ENCODE peak calls at places on chromosomes 2 and 18, in five cellular contexts. X is uterus, N is Peyer's patch, O is heart left ventricle, Z is IMR-90. S is an unnamed sample.

GRCh38 chr18:43442571-43442970 is 165.3 kb upstream of the SYT4 start:
- DNase-seq in X (no peak), N (no peak), O (no peak), Z (no peak), S (no peak)

GRCh38 chr2:201484805-201485204 is 33.3 kb downstream of the STRADB start:
- DNase-seq in X (no peak), N (no peak), O (no peak), Z (no peak), S (no peak)

GRCh38 chr2:64840419-64840818 is 148.8 kb upstream of the SLC1A4 start:
- DNase-seq in X (no peak), N (no peak), O (no peak), Z (peak), S (no peak)

GRCh38 chr2:218865999-218866398 is 6.4 kb downstream of the WNT6 start:
- DNase-seq in X (no peak), N (no peak), O (peak), Z (no peak), S (no peak)

GRCh38 chr18:10386956-10387355 is 67.5 kb upstream of the APCDD1 start:
- DNase-seq in X (no peak), N (no peak), O (no peak), Z (peak), S (no peak)

GRCh38 chr2:3911891-3912455 is 208.6 kb downstream of the DCDC2C start:
- DNase-seq in X (no peak), N (no peak), O (no peak), Z (no peak), S (no peak)

GRCh38 chr2:134207589-134208209 is 46.2 kb upstream of the MGAT5 start:
- DNase-seq in X (peak), N (peak), O (peak), Z (peak), S (peak)

GRCh38 chr18:78494204-78494603 is 485.4 kb upstream of the SALL3 start:
- DNase-seq in X (no peak), N (no peak), O (no peak), Z (no peak), S (peak)

GRCh38 chr2:241852116-241852980 is 6.3 kb downstream of the PDCD1 start:
- DNase-seq in X (peak), N (no peak), O (no peak), Z (no peak), S (no peak)

GRCh38 chr2:27308359-27308875 is at the start of gene UCN:
- DNase-seq in X (no peak), N (no peak), O (peak), Z (peak), S (peak)

GRCh38 chr2:29063646-29064372 is 10.5 kb downstream of the PCARE start:
- DNase-seq in X (no peak), N (no peak), O (no peak), Z (peak), S (no peak)

GRCh38 chr2:106566050-106566449 is 78.9 kb downstream of the CD8B2 start:
- DNase-seq in X (peak), N (no peak), O (peak), Z (peak), S (no peak)

GRCh38 chr2:5908030-5908429 is 215.8 kb downstream of the SOX11 start:
- DNase-seq in X (no peak), N (no peak), O (no peak), Z (peak), S (no peak)

GRCh38 chr18:23684515-23685197 is 4.6 kb upstream of the LAMA3 start:
- DNase-seq in X (no peak), N (no peak), O (no peak), Z (no peak), S (no peak)

GRCh38 chr2:58533376-58533775 is 292.3 kb upstream of the FANCL start:
- DNase-seq in X (no peak), N (no peak), O (no peak), Z (no peak), S (no peak)

GRCh38 chr18:28178720-28179119 is 1.8 kb upstream of the CDH2 start:
- DNase-seq in X (no peak), N (no peak), O (no peak), Z (peak), S (no peak)

GRCh38 chr2:64487256-64488049 is 33.5 kb downstream of the LGALSL start:
- DNase-seq in X (no peak), N (no peak), O (no peak), Z (no peak), S (peak)

GRCh38 chr2:172086349-172087190 is 1.3 kb downstream of the DLX1 start:
- DNase-seq in X (no peak), N (peak), O (no peak), Z (no peak), S (no peak)

GRCh38 chr2:122748552-122749011 is 993.1 kb downstream of the TSN start:
- DNase-seq in X (no peak), N (no peak), O (no peak), Z (no peak), S (no peak)

GRCh38 chr2:8257502-8257901 is 424.4 kb upstream of the ID2 start:
- DNase-seq in X (no peak), N (no peak), O (no peak), Z (no peak), S (no peak)

GRCh38 chr18:59783138-59783537 is 85.9 kb upstream of the CCBE1 start:
- DNase-seq in X (no peak), N (no peak), O (no peak), Z (peak), S (peak)

GRCh38 chr2:25386662-25387478 is 45.1 kb upstream of the DNMT3A start:
- DNase-seq in X (no peak), N (peak), O (no peak), Z (no peak), S (no peak)

GRCh38 chr2:41990688-41991087 is 57.1 kb upstream of the PKDCC start:
- DNase-seq in X (no peak), N (no peak), O (no peak), Z (peak), S (no peak)

GRCh38 chr2:237097911-237098702 is 12.4 kb downstream of the COPS8 start:
- DNase-seq in X (no peak), N (no peak), O (no peak), Z (peak), S (no peak)

GRCh38 chr2:110852541-110853263 is 120.3 kb downstream of the ACOXL start:
- DNase-seq in X (no peak), N (no peak), O (no peak), Z (no peak), S (no peak)

GRCh38 chr2:20282916-20283592 is 58.1 kb upstream of the SDC1 start:
- DNase-seq in X (peak), N (no peak), O (peak), Z (peak), S (peak)

DNA sequence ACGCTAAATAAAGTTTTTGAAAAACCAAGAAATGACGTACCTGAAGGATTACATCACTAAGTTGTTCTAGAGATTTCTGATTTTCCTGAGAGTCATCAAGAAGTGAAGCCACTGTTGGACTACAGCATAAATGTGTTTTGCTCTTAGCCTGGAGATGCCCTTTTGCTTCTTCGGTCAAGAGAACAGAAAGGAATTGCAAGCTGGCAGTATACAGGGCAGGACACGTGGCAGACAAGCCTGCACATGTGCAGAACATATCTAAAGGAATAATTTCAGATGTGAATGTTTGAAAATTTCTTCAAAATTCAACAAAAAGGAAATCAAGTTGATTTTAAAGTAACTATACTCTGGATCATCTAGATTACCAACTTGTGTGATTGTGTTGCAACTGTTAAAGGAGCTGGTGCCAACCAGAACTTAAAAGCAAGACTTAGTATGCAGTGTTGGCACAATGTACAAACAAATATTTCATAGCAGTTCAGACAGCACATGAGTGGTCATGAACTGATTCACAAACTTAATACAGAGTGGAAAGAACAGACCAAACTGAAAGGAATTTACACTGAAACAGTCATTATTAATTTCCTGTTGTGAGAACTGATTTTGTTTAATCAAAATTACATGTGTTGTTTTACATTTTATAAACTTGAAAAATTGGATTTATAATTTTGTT is 100.4 kb upstream of the CD226 start:
- DNase-seq in X (no peak), N (no peak), O (no peak), Z (peak), S (no peak)
- H3K4me3 ChIP-seq in X (no peak), N (no peak), O (peak), Z (no peak), S (no peak)

GRCh38 chr2:238456966-238457926 is 30.5 kb downstream of the ASB1 start:
- DNase-seq in X (no peak), N (no peak), O (no peak), Z (peak), S (no peak)

GRCh38 chr2:238457927-238458324 is 31.2 kb downstream of the ASB1 start:
- DNase-seq in X (no peak), N (no peak), O (no peak), Z (no peak), S (no peak)

GRCh38 chr2:238461051-238461450 is 34.3 kb downstream of the ASB1 start:
- DNase-seq in X (no peak), N (no peak), O (no peak), Z (no peak), S (no peak)

GRCh38 chr2:238458641-238459040 is 31.9 kb downstream of the ASB1 start:
- DNase-seq in X (no peak), N (no peak), O (peak), Z (no peak), S (no peak)

GRCh38 chr2:238459081-238459629 is 32.4 kb downstream of the ASB1 start:
- DNase-seq in X (peak), N (no peak), O (peak), Z (peak), S (no peak)
- H3K27ac ChIP-seq in X (peak), N (no peak), O (peak), Z (no peak), S (no peak)

DNA sequence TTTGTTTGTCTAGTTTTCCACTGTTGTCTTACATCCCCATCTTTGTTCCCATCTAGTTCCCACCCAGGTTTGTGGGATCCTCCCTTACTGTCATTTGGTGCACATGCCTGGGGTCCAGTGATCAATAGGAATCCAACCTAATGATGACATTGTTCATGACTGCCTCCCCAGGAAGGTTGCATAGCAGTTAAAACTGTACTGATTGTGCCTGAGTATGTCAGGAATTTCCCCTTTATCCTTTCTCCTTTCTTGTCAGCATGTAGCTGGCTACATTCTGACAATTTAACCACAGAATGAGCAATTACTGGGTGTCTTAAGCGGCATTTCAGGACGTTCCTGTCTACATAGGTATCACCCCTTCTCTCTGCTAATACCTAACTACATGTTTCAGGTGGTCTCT is 653.0 kb downstream of the CNTNAP5 start:
- DNase-seq in X (no peak), N (no peak), O (no peak), Z (peak), S (no peak)
- TF ChIP-seq POLR2A in X (no peak), N (no peak), O (no peak), Z (no peak), S (no peak)

DNA sequence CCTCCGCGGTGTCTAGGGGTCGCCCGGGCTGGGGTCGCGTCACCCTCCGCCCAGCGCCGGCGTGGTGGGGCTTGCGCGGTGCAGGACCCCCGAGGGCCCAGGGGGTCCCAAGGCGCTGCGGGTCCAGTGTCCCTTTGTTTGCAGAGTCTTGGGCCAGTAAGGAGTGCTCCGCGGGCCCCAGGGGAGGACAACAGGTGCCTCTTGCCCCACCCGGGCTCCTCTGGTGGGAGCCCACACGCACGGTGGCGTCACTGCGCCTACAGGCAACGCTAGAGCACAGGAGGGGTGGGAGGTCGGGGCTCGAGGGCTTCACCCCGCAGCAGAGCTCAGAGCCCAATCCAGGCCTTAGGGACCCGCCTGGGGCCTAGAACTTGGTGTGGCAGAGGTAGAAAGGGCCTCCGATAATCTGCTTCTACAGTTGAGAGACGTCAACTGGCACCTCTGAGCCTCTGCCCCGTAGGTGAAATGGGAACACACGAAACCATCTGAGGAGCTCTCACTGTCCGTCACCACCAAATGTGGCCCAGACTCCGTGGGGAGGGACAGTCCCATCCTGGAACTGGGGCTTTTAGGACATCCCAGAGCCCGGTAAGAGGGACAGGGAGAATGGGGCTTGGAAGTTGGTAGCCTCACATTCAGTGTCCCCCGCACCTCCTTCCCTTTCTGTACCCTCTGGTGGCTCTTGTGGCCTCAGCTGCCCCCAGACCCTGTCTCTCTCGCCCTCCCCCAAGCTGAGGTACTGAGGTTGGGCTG is 1.4 kb downstream of the ARID5A start:
- DNase-seq in X (no peak), N (peak), O (no peak), Z (no peak), S (peak)
- H3K4me3 ChIP-seq in X (peak), N (peak), O (peak), Z (peak), S (no peak)

GRCh38 chr2:108449410-108450200 is 599 bp downstream of the GCC2 start:
- DNase-seq in X (no peak), N (peak), O (no peak), Z (peak), S (no peak)

GRCh38 chr2:108448678-108449409 is at the start of gene GCC2:
- DNase-seq in X (peak), N (peak), O (peak), Z (peak), S (peak)

GRCh38 chr2:108444941-108445840 is 3.8 kb upstream of the GCC2 start:
- DNase-seq in X (no peak), N (no peak), O (no peak), Z (peak), S (no peak)

GRCh38 chr2:108446703-108447102 is 2.3 kb upstream of the GCC2 start:
- DNase-seq in X (no peak), N (no peak), O (no peak), Z (no peak), S (no peak)

DNA sequence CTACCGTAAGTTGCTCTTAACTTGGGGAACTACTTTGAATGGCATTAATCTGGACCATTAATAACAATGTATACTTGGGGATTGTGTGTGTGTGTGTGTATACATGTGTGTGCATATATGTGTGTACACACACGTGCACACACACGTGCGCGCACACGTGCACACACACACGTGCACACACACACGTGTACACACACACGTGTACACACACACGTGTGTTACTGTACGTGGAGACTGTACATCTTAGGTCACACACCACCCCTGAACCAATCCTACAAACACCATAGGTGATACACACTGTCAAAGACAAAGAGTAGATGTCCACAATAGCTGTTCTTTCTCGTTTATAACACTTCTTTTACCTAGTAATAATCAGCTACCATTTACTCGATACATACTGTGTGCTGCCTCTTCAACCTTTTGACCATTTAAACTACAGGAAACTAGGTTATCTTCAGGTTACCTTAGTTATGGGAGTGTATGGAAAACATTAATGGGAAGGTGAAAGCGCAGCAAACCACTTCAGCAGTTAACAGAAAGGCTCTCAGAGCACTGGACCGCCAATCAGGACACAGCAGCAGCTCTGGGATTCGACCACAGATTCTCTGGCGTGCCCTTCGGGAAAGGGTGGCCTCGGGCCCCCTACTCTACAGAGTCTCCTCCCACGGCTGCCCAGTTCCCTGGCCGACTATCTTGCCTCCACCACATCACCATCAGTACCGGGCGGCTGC is 894 bp upstream of the GCC2 start:
- DNase-seq in X (no peak), N (no peak), O (no peak), Z (no peak), S (no peak)
- H3K27ac ChIP-seq in X (peak), N (peak), O (peak), Z (peak), S (no peak)

GRCh38 chr2:233689498-233689897 is 3.2 kb upstream of the UGT1A6 start:
- DNase-seq in X (no peak), N (no peak), O (no peak), Z (no peak), S (no peak)

GRCh38 chr2:233690444-233690843 is 2.2 kb upstream of the UGT1A6 start:
- DNase-seq in X (no peak), N (no peak), O (no peak), Z (peak), S (no peak)

GRCh38 chr2:233692648-233693047 is at the start of gene UGT1A6:
- DNase-seq in X (no peak), N (no peak), O (no peak), Z (no peak), S (no peak)

GRCh38 chr2:233693963-233694362 is 1.3 kb downstream of the UGT1A6 start:
- DNase-seq in X (no peak), N (no peak), O (no peak), Z (no peak), S (no peak)

DNA sequence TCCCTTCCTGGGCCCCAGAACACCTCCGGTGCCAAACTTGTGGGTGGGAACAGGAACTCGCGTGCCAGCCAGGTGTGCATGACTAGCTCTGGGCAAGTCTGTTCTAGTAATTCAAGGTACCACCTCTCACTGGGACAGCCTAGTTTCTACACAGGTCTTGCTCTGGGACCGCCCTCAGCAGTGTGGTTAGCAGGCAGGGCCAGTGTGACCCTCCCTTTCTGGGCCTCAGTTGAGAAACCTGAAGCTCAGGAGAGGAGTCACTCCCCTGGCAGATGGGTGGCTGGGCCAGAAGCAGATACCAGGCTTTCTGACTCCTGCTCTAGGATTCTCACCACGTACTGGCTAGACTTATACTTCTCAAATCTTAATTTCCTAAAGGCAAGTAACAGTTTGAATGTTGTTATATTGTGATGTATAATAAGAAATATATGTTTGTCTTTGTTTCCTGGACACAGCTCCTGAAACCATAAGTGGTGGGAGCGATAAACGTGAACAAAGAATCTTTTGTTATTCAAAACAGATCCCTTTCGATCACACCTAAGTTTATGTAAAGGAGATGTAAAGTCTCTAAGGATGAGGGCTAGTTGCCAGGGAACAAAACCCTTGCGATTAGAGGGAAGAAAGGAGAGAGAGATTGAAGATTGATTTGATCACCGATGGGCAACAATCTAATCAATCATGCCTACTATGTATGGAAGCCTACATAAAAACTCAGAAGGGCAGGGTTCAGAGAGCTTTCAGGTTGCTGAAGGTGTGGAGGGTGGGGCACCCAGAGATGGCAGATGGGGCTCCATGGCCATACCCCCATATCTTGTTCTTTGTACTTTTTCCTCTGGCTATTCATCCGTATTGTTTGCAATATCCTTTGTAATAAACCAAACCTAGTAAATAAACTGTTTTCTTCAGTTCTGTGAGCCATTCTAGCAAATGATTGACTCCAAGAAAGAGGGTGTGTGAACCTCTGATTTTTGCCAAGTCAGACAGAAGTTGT is 952 bp upstream of the UGT1A6 start:
- DNase-seq in X (no peak), N (no peak), O (no peak), Z (no peak), S (no peak)
- TF ChIP-seq POLR2A in X (no peak), N (no peak), O (no peak), Z (no peak), S (no peak)